ENCODE peak calls at places on chromosome 10, in five cellular contexts. B, R, J, S and E are unnamed samples.

GRCh38 chr10:49357895-49358294 is 38.0 kb downstream of the DRGX start:
- DNase-seq in B (no peak), R (no peak), J (no peak), S (no peak), E (no peak)

GRCh38 chr10:44180321-44181154 is 204.4 kb downstream of the CXCL12 start:
- DNase-seq in B (no peak), R (no peak), J (peak; percentile 96), S (peak; percentile 79), E (no peak)

GRCh38 chr10:118969014-118969413 is 60.5 kb upstream of the NANOS1 start:
- DNase-seq in B (no peak), R (no peak), J (no peak), S (no peak), E (no peak)

GRCh38 chr10:12337407-12337806 is 11.9 kb upstream of the CAMK1D start:
- DNase-seq in B (no peak), R (no peak), J (no peak), S (no peak), E (no peak)

GRCh38 chr10:72107325-72108003 is 19.1 kb upstream of the SPOCK2 start:
- DNase-seq in B (peak; percentile 77), R (no peak), J (no peak), S (no peak), E (peak; percentile 29)

GRCh38 chr10:8726666-8727065 is 672.2 kb downstream of the GATA3 start:
- DNase-seq in B (peak; percentile 14), R (no peak), J (no peak), S (no peak), E (no peak)

GRCh38 chr10:21496285-21497176 is 29.0 kb downstream of the SKIDA1 start:
- DNase-seq in B (peak; percentile 73), R (peak; percentile 69), J (no peak), S (peak; percentile 60), E (peak; percentile 55)

GRCh38 chr10:94403034-94403822 is 887 bp downstream of the TBC1D12 start:
- DNase-seq in B (peak; percentile 58), R (peak; percentile 47), J (no peak), S (peak; percentile 61), E (no peak)

GRCh38 chr10:117186832-117187615 is 10.3 kb upstream of the KCNK18 start:
- DNase-seq in B (no peak), R (no peak), J (no peak), S (peak; percentile 49), E (no peak)

GRCh38 chr10:52664629-52665028 is 108.0 kb downstream of the MBL2 start:
- DNase-seq in B (no peak), R (no peak), J (no peak), S (no peak), E (no peak)

GRCh38 chr10:119003572-119004289 is 25.8 kb upstream of the NANOS1 start:
- DNase-seq in B (no peak), R (no peak), J (no peak), S (no peak), E (no peak)

GRCh38 chr10:71486465-71487114 is 89.9 kb downstream of the CDH23 start:
- DNase-seq in B (peak; percentile 11), R (no peak), J (peak; percentile 6), S (peak; percentile 61), E (no peak)

GRCh38 chr10:113563306-113564088 is 10.6 kb downstream of the HABP2 start:
- DNase-seq in B (peak; percentile 61), R (peak; percentile 77), J (peak; percentile 33), S (peak; percentile 94), E (peak; percentile 31)

GRCh38 chr10:51886438-51887068 is 187.2 kb upstream of the CSTF2T start:
- DNase-seq in B (no peak), R (no peak), J (peak; percentile 24), S (peak; percentile 50), E (no peak)

GRCh38 chr10:71975891-71976725 is 11.9 kb downstream of the CHST3 start:
- DNase-seq in B (no peak), R (no peak), J (no peak), S (peak; percentile 79), E (no peak)

GRCh38 chr10:14971867-14972448 is 12.8 kb downstream of the MEIG1 start:
- DNase-seq in B (peak; percentile 54), R (no peak), J (no peak), S (no peak), E (peak; percentile 47)

GRCh38 chr10:58554316-58554715 is 41.6 kb downstream of the BICC1 start:
- DNase-seq in B (no peak), R (no peak), J (no peak), S (no peak), E (no peak)

GRCh38 chr10:64062793-64063192 is 541.6 kb downstream of the REEP3 start:
- DNase-seq in B (no peak), R (no peak), J (no peak), S (no peak), E (no peak)

GRCh38 chr10:34628174-34628802 is 186.8 kb downstream of the PARD3 start:
- DNase-seq in B (no peak), R (no peak), J (no peak), S (peak; percentile 51), E (no peak)

GRCh38 chr10:119412831-119413737 is 129.4 kb downstream of the RGS10 start:
- DNase-seq in B (no peak), R (no peak), J (no peak), S (peak; percentile 74), E (no peak)

GRCh38 chr10:66881814-66882213 is 44.0 kb upstream of the LRRTM3 start:
- DNase-seq in B (no peak), R (no peak), J (no peak), S (no peak), E (no peak)

GRCh38 chr10:118850418-118851061 is 95.8 kb upstream of the CACUL1 start:
- DNase-seq in B (peak; percentile 52), R (no peak), J (no peak), S (peak; percentile 65), E (peak; percentile 11)

GRCh38 chr10:101216207-101216607 is 13.1 kb downstream of the LBX1 start:
- DNase-seq in B (no peak), R (no peak), J (no peak), S (no peak), E (no peak)

GRCh38 chr10:60524541-60524940 is 134.9 kb upstream of the ANK3 start:
- DNase-seq in B (peak; percentile 27), R (no peak), J (no peak), S (peak; percentile 20), E (no peak)

GRCh38 chr10:77355844-77356243 is 281.8 kb downstream of the KCNMA1 start:
- DNase-seq in B (no peak), R (no peak), J (peak; percentile 73), S (peak; percentile 30), E (no peak)

GRCh38 chr10:2920638-2921037 is 146.7 kb upstream of the PFKP start:
- DNase-seq in B (no peak), R (no peak), J (no peak), S (no peak), E (no peak)

GRCh38 chr10:74728225-74728624 is 98.2 kb upstream of the KAT6B start:
- DNase-seq in B (no peak), R (no peak), J (no peak), S (no peak), E (no peak)

GRCh38 chr10:117563780-117564179 is 21.2 kb downstream of the EMX2 start:
- DNase-seq in B (no peak), R (no peak), J (no peak), S (no peak), E (no peak)

GRCh38 chr10:73965890-73966768 is 31.8 kb upstream of the VCL start:
- DNase-seq in B (no peak), R (no peak), J (peak; percentile 99), S (peak; percentile 95), E (no peak)

GRCh38 chr10:103758294-103758681 is 97.1 kb downstream of the SH3PXD2A start:
- DNase-seq in B (no peak), R (no peak), J (no peak), S (no peak), E (no peak)

GRCh38 chr10:80655898-80656297 is 118.2 kb downstream of the SH2D4B start:
- DNase-seq in B (no peak), R (no peak), J (no peak), S (no peak), E (no peak)

GRCh38 chr10:61606971-61607907 is 55.5 kb upstream of the CABCOCO1 start:
- DNase-seq in B (no peak), R (no peak), J (no peak), S (no peak), E (no peak)

GRCh38 chr10:102422586-102423129 is 2.0 kb downstream of the FBXL15 start:
- DNase-seq in B (peak; percentile 67), R (peak; percentile 81), J (peak; percentile 46), S (peak; percentile 85), E (peak; percentile 43)

GRCh38 chr10:46542567-46543323 is 13.7 kb downstream of the GPRIN2 start:
- DNase-seq in B (no peak), R (no peak), J (no peak), S (no peak), E (no peak)

GRCh38 chr10:116331815-116332214 is 7.6 kb downstream of the CCDC172 start:
- DNase-seq in B (no peak), R (no peak), J (no peak), S (no peak), E (no peak)

GRCh38 chr10:17418249-17418648 is 36.1 kb downstream of the ST8SIA6 start:
- DNase-seq in B (no peak), R (no peak), J (no peak), S (no peak), E (no peak)

GRCh38 chr10:13990392-13990805 is 340.3 kb downstream of the FRMD4A start:
- DNase-seq in B (no peak), R (no peak), J (no peak), S (peak; percentile 31), E (no peak)

GRCh38 chr10:29519670-29520069 is 115.1 kb downstream of the SVIL start:
- DNase-seq in B (no peak), R (no peak), J (no peak), S (no peak), E (no peak)